ENCODE peak calls at places on chromosome 3, in seven cellular contexts. Q, L, H, M, T, O and A are unnamed samples.

GRCh38 chr3:101292027-101292426 is 28.3 kb downstream of the IMPG2 start:
- DNase-seq in M (no peak), O (peak), H (no peak), Q (no peak), T (no peak), L (no peak), A (peak)

GRCh38 chr3:52005571-52005986 is 9.9 kb upstream of the RPL29 start:
- DNase-seq in T (no peak), H (no peak), O (peak), M (no peak), L (peak), Q (no peak), A (no peak)

GRCh38 chr3:179348325-179349013 is 960 bp downstream of the MFN1 start:
- DNase-seq in H (no peak), Q (peak), T (no peak), L (no peak), M (peak), O (no peak), A (peak)

GRCh38 chr3:32200490-32200889 is 38.0 kb upstream of the CMTM8 start:
- DNase-seq in T (no peak), M (no peak), H (peak), Q (no peak), O (peak), L (no peak), A (no peak)

GRCh38 chr3:177680442-177680821 is 483.1 kb upstream of the TBL1XR1 start:
- DNase-seq in M (no peak), Q (no peak), O (peak), L (peak), T (no peak), H (no peak), A (no peak)

GRCh38 chr3:81492048-81492447 is 269.4 kb downstream of the GBE1 start:
- DNase-seq in H (no peak), Q (no peak), O (peak), L (no peak), M (no peak), T (no peak), A (no peak)

GRCh38 chr3:171490901-171491300 is 30.7 kb upstream of the TNIK start:
- DNase-seq in O (no peak), Q (no peak), L (no peak), M (no peak), H (no peak), T (no peak), A (no peak)

GRCh38 chr3:178778579-178778978 is 242.3 kb downstream of the KCNMB2 start:
- DNase-seq in H (no peak), O (no peak), M (no peak), Q (no peak), T (no peak), L (no peak), A (no peak)

GRCh38 chr3:115436767-115437301 is 186.5 kb upstream of the GAP43 start:
- DNase-seq in Q (no peak), L (peak), M (no peak), T (peak), O (peak), H (peak), A (no peak)

GRCh38 chr3:165404357-165405042 is 208.3 kb upstream of the SLITRK3 start:
- DNase-seq in Q (no peak), H (no peak), M (no peak), O (no peak), T (peak), L (no peak), A (no peak)

GRCh38 chr3:170520996-170521395 is 64.9 kb downstream of the SLC7A14 start:
- DNase-seq in M (no peak), T (no peak), O (no peak), H (no peak), L (no peak), Q (no peak), A (no peak)

GRCh38 chr3:25176999-25177398 is 251.1 kb upstream of the RARB start:
- DNase-seq in Q (no peak), L (no peak), O (no peak), T (no peak), H (no peak), M (no peak), A (no peak)

GRCh38 chr3:142040941-142041575 is 108.3 kb downstream of the TFDP2 start:
- DNase-seq in H (no peak), M (no peak), Q (no peak), O (no peak), T (no peak), L (no peak), A (no peak)

GRCh38 chr3:25007974-25008658 is 419.9 kb upstream of the RARB start:
- DNase-seq in M (no peak), T (no peak), O (peak), Q (no peak), H (peak), L (no peak), A (no peak)

GRCh38 chr3:44019736-44020135 is 221.9 kb upstream of the TOPAZ1 start:
- DNase-seq in L (no peak), T (no peak), M (no peak), Q (no peak), O (no peak), H (no peak), A (no peak)

GRCh38 chr3:113405180-113405579 is 36.1 kb downstream of the CFAP44 start:
- DNase-seq in Q (peak), L (no peak), H (no peak), O (peak), M (no peak), T (no peak), A (no peak)

GRCh38 chr3:31567036-31567435 is 34.3 kb downstream of the STT3B start:
- DNase-seq in Q (no peak), M (no peak), T (peak), H (no peak), L (no peak), O (no peak), A (no peak)

DNA sequence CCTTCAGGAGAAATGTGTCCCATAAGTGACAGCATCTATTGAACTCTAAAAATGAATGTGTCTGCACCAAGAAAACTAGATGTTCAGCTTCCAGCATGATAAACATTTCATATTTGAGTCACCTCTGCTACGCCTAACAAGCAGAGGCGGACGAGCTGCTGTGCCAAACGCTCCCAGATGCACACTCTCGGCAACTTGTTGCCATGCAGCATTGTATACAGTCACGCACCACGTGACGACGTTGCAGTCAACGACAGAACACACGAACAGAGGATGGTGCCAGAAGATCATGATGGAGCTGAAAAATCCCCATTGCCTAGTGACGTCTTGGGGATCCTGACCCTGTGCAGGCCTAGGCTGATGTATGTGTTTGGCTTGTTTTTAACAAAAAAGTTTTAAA is 137.5 kb downstream of the XXYLT1 start:
- DNase-seq in L (peak), T (no peak), O (peak), Q (peak), M (no peak), H (no peak), A (no peak)
- TF ChIP-seq CTCF in L (peak), T (no peak), O (no peak), Q (peak), M (no peak), H (no peak), A (no peak)

DNA sequence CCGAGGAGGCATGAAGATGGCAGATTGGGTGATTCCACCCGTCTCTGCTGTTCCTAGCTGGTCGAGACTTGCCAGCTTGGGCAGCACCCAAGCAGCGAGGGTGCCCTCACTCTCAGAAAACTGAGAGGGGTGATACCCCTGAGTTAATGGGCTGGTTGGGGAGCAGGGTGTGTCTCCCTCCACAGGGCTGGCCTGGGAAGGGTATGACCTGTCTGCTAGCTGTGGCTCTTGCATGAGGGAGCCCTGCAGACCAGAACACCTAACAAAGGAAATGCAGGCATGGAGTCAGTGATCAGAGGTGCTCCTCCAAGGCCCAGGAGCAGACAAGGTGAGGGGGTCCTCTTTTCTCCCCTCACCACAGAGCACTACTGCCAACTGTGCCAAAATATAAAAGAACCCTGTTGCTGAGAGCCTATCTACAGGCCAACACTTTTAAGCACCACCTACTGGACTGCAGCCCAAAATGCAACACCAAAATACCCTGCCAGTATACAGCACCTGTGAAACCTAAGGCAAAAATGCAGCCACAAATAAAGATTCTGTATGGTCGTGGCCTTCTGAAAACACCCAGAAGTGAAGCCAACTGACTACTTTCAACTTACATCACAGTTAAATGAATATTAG is 35.8 kb upstream of the PPM1L start:
- DNase-seq in T (no peak), H (no peak), Q (peak), M (no peak), O (no peak), L (no peak), A (peak)
- TF ChIP-seq CTCF in T (no peak), H (no peak), Q (no peak), M (no peak), O (peak), L (no peak), A (peak)

DNA sequence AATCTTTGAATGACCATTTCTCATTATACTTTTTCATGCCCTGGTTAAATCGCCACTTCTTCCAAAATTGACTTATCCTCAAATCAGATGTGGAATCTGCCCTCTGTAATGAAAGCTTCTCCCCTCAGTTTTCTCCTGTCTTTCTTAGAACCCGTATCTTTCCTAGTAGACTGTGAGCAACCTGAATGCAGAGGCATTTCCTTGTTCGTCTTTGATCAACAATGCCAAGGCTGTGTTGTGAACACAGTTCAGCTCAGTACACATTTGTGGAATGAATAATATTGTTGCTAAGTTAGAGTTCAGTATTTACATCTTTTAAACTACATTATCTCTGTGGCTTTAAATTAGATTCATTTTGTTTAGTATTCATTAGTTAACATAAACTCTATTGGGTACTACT is 123.3 kb downstream of the TPRG1 start:
- DNase-seq in M (no peak), H (no peak), O (no peak), L (no peak), T (no peak), Q (no peak), A (no peak)
- TF ChIP-seq CTCF in M (no peak), H (no peak), O (no peak), L (no peak), T (no peak), Q (no peak), A (no peak)

GRCh38 chr3:66037986-66038369 is 740 bp downstream of the MAGI1 start:
- DNase-seq in M (peak), Q (peak), L (no peak), O (no peak), T (no peak), H (peak), A (peak)

GRCh38 chr3:66041116-66041515 is 2.4 kb upstream of the MAGI1 start:
- DNase-seq in M (no peak), O (peak), L (no peak), Q (no peak), H (no peak), T (no peak), A (no peak)

GRCh38 chr3:66038726-66039589 is at the start of gene MAGI1:
- DNase-seq in L (peak), H (peak), M (peak), T (peak), O (peak), Q (peak), A (peak)

GRCh38 chr3:66038384-66038725 is 363 bp downstream of the MAGI1 start:
- DNase-seq in L (peak), Q (peak), H (no peak), O (no peak), T (no peak), M (peak), A (peak)

GRCh38 chr3:66039590-66039887 is 821 bp upstream of the MAGI1 start:
- DNase-seq in T (peak), L (no peak), H (peak), M (no peak), Q (peak), O (peak), A (peak)
- TF ChIP-seq CTCF in T (no peak), L (no peak), H (no peak), M (no peak), Q (no peak), O (peak), A (no peak)

GRCh38 chr3:143648708-143649107 is 199.6 kb downstream of the SLC9A9 start:
- DNase-seq in L (no peak), T (peak), M (no peak), Q (no peak), H (no peak), O (peak), A (no peak)
- TF ChIP-seq CTCF in L (no peak), T (no peak), M (no peak), Q (no peak), H (no peak), O (peak), A (peak)